ENCODE peak calls at places on chromosome 14, in nine cellular contexts. I is GM12892, V is iris pigment epithelial cell, W is EH, D is amygdala, P is GDM1, O is HCT116, U is fibroblast of villous mesenchyme, H is body of pancreas. A is an unnamed sample.

GRCh38 chr14:44912041-44912869 is 49.5 kb downstream of the KLHL28 start:
- DNase-seq in I (no peak), V (no peak), W (no peak), D (no peak), P (no peak), O (no peak), U (no peak), H (peak), A (no peak)

GRCh38 chr14:91753501-91754128 is 21.7 kb upstream of the CATSPERB start:
- DNase-seq in I (no peak), V (no peak), W (no peak), D (no peak), P (no peak), O (no peak), U (no peak), H (no peak), A (no peak)

GRCh38 chr14:95453713-95453980 is 62.8 kb downstream of the SYNE3 start:
- DNase-seq in I (no peak), V (no peak), W (no peak), D (no peak), P (no peak), O (no peak), U (no peak), H (no peak), A (no peak)

GRCh38 chr14:37150414-37150813 is 22.0 kb downstream of the SLC25A21 start:
- DNase-seq in I (no peak), V (peak), W (peak), D (no peak), P (no peak), O (no peak), U (peak), H (no peak), A (peak)

GRCh38 chr14:68606644-68607043 is 186.2 kb downstream of the ZFP36L1 start:
- DNase-seq in I (no peak), V (no peak), W (no peak), D (no peak), P (no peak), O (no peak), U (no peak), H (no peak), A (no peak)

GRCh38 chr14:76769636-76770292 is 8.5 kb downstream of the VASH1 start:
- DNase-seq in I (no peak), V (no peak), W (no peak), D (no peak), P (no peak), O (no peak), U (no peak), H (no peak), A (no peak)

GRCh38 chr14:78933948-78934524 is 763.9 kb downstream of the NRXN3 start:
- DNase-seq in I (no peak), V (peak), W (peak), D (no peak), P (no peak), O (no peak), U (peak), H (no peak), A (peak)

GRCh38 chr14:37056473-37056872 is 115.9 kb downstream of the SLC25A21 start:
- DNase-seq in I (no peak), V (peak), W (peak), D (no peak), P (no peak), O (no peak), U (no peak), H (no peak), A (peak)

GRCh38 chr14:55188686-55189295 is 2.6 kb downstream of the DLGAP5 start:
- DNase-seq in I (no peak), V (peak), W (peak), D (no peak), P (no peak), O (no peak), U (no peak), H (no peak), A (peak)

GRCh38 chr14:27672047-27672446 is 1074.2 kb upstream of the NOVA1 start:
- DNase-seq in I (no peak), V (no peak), W (no peak), D (no peak), P (no peak), O (no peak), U (no peak), H (no peak), A (peak)

GRCh38 chr14:100739306-100739705 is 12.6 kb downstream of the DLK1 start:
- DNase-seq in I (peak), V (no peak), W (no peak), D (no peak), P (no peak), O (no peak), U (no peak), H (no peak), A (no peak)

GRCh38 chr14:27387458-27387857 is 789.6 kb upstream of the NOVA1 start:
- DNase-seq in I (no peak), V (peak), W (no peak), D (no peak), P (no peak), O (no peak), U (no peak), H (no peak), A (no peak)

GRCh38 chr14:91369628-91370445 is 47.8 kb downstream of the CCDC88C start:
- DNase-seq in I (no peak), V (no peak), W (no peak), D (peak), P (no peak), O (no peak), U (peak), H (no peak), A (no peak)

GRCh38 chr14:87111741-87112140 is 881.2 kb downstream of the GALC start:
- DNase-seq in I (no peak), V (no peak), W (no peak), D (no peak), P (no peak), O (no peak), U (no peak), H (no peak), A (no peak)

GRCh38 chr14:92572050-92572449 is 58.5 kb downstream of the RIN3 start:
- DNase-seq in I (no peak), V (no peak), W (no peak), D (no peak), P (no peak), O (no peak), U (no peak), H (no peak), A (no peak)

GRCh38 chr14:76666746-76667145 is 94.5 kb upstream of the VASH1 start:
- DNase-seq in I (no peak), V (no peak), W (no peak), D (no peak), P (no peak), O (no peak), U (no peak), H (no peak), A (no peak)

GRCh38 chr14:23562822-23563472 is 4.6 kb downstream of the AP1G2 start:
- DNase-seq in I (no peak), V (peak), W (peak), D (no peak), P (peak), O (no peak), U (peak), H (peak), A (peak)

GRCh38 chr14:23660290-23661226 is 24.4 kb downstream of the DHRS2 start:
- DNase-seq in I (no peak), V (no peak), W (no peak), D (peak), P (no peak), O (no peak), U (no peak), H (no peak), A (no peak)

GRCh38 chr14:89386214-89386886 is 30.7 kb downstream of the FOXN3 start:
- DNase-seq in I (no peak), V (peak), W (peak), D (no peak), P (no peak), O (no peak), U (no peak), H (no peak), A (peak)

GRCh38 chr14:92490239-92490959 is 23.2 kb upstream of the RIN3 start:
- DNase-seq in I (no peak), V (no peak), W (peak), D (no peak), P (no peak), O (no peak), U (no peak), H (no peak), A (no peak)

GRCh38 chr14:92443741-92444140 is 69.8 kb upstream of the RIN3 start:
- DNase-seq in I (no peak), V (no peak), W (no peak), D (no peak), P (no peak), O (no peak), U (no peak), H (no peak), A (no peak)

GRCh38 chr14:80378084-80378483 is 166.8 kb upstream of the DIO2 start:
- DNase-seq in I (no peak), V (no peak), W (no peak), D (no peak), P (no peak), O (no peak), U (no peak), H (no peak), A (no peak)

GRCh38 chr14:101251812-101252442 is 309.4 kb upstream of the DIO3 start:
- DNase-seq in I (no peak), V (no peak), W (no peak), D (no peak), P (no peak), O (no peak), U (no peak), H (no peak), A (no peak)

GRCh38 chr14:58356268-58356667 is 39.5 kb upstream of the TOMM20L start:
- DNase-seq in I (no peak), V (no peak), W (peak), D (no peak), P (no peak), O (no peak), U (no peak), H (no peak), A (no peak)

GRCh38 chr14:63203618-63204406 is 431 bp upstream of the RHOJ start:
- DNase-seq in I (no peak), V (peak), W (peak), D (peak), P (no peak), O (no peak), U (peak), H (peak), A (peak)

GRCh38 chr14:49173765-49174373 is 412.3 kb downstream of the RPS29 start:
- DNase-seq in I (peak), V (peak), W (peak), D (no peak), P (peak), O (peak), U (peak), H (peak), A (peak)

GRCh38 chr14:21748869-21749303 is 75.3 kb upstream of the OR4E1 start:
- DNase-seq in I (no peak), V (peak), W (peak), D (peak), P (peak), O (peak), U (peak), H (peak), A (peak)

GRCh38 chr14:47485421-47485820 is 190.0 kb downstream of the MDGA2 start:
- DNase-seq in I (no peak), V (no peak), W (no peak), D (no peak), P (no peak), O (no peak), U (no peak), H (no peak), A (no peak)

GRCh38 chr14:92441751-92442477 is 71.7 kb upstream of the RIN3 start:
- DNase-seq in I (no peak), V (no peak), W (peak), D (no peak), P (no peak), O (no peak), U (no peak), H (no peak), A (no peak)

GRCh38 chr14:59566725-59567124 is 9.9 kb downstream of the CCDC175 start:
- DNase-seq in I (no peak), V (no peak), W (no peak), D (no peak), P (no peak), O (no peak), U (no peak), H (no peak), A (no peak)

GRCh38 chr14:56133547-56133946 is 15.3 kb downstream of the PELI2 start:
- DNase-seq in I (no peak), V (no peak), W (no peak), D (no peak), P (no peak), O (no peak), U (no peak), H (peak), A (no peak)

GRCh38 chr14:24911324-24912095 is 138.4 kb downstream of the STXBP6 start:
- DNase-seq in I (no peak), V (peak), W (peak), D (no peak), P (no peak), O (no peak), U (peak), H (no peak), A (peak)

GRCh38 chr14:73455294-73455693 is 3.1 kb downstream of the NUMB start:
- DNase-seq in I (no peak), V (no peak), W (no peak), D (no peak), P (no peak), O (no peak), U (no peak), H (no peak), A (no peak)

GRCh38 chr14:77097006-77097688 is 911 bp upstream of the CIPC start:
- DNase-seq in I (no peak), V (peak), W (no peak), D (no peak), P (no peak), O (no peak), U (peak), H (no peak), A (no peak)

GRCh38 chr14:87178277-87178676 is 814.7 kb downstream of the GALC start:
- DNase-seq in I (no peak), V (no peak), W (no peak), D (no peak), P (no peak), O (no peak), U (no peak), H (no peak), A (no peak)

GRCh38 chr14:33509927-33510535 is 440.8 kb downstream of the EGLN3 start:
- DNase-seq in I (no peak), V (peak), W (peak), D (no peak), P (no peak), O (no peak), U (peak), H (no peak), A (peak)

GRCh38 chr14:36857136-36857535 is 195.5 kb downstream of the PAX9 start:
- DNase-seq in I (no peak), V (no peak), W (no peak), D (no peak), P (no peak), O (no peak), U (no peak), H (no peak), A (no peak)

GRCh38 chr14:35343709-35344474 is 51.7 kb downstream of the PSMA6 start:
- DNase-seq in I (no peak), V (no peak), W (no peak), D (no peak), P (no peak), O (no peak), U (peak), H (no peak), A (no peak)

GRCh38 chr14:100372357-100373048 is 49.4 kb downstream of the SLC25A47 start:
- DNase-seq in I (no peak), V (no peak), W (peak), D (no peak), P (no peak), O (no peak), U (peak), H (no peak), A (no peak)